ENCODE peak calls at places on chromosomes 6 and 20, in four cellular contexts. R, V, J and H are unnamed samples.
A peak's percentile ranks its signal among the peaks of the same experiment; 100 is the strongest.

GRCh38 chr6:75337805-75338204 is 53.2 kb upstream of the TMEM30A start:
- DNase-seq in R (no peak), V (no peak), J (no peak), H (no peak)

GRCh38 chr6:16999486-17000436 is 102.1 kb upstream of the STMND1 start:
- DNase-seq in R (no peak), V (no peak), J (no peak), H (no peak)

GRCh38 chr6:1363298-1363697 is 26.1 kb upstream of the FOXF2 start:
- DNase-seq in R (no peak), V (no peak), J (no peak), H (no peak)

GRCh38 chr6:125375841-125376240 is 74.1 kb upstream of the HDDC2 start:
- DNase-seq in R (no peak), V (no peak), J (no peak), H (no peak)

GRCh38 chr20:50876063-50876685 is 55.1 kb downstream of the ADNP start:
- DNase-seq in R (no peak), V (no peak), J (no peak), H (no peak)

GRCh38 chr6:27494987-27495385 is 22.1 kb upstream of the ZNF184 start:
- DNase-seq in R (no peak), V (no peak), J (no peak), H (no peak)

GRCh38 chr6:78835817-78836216 is 31.5 kb upstream of the IRAK1BP1 start:
- DNase-seq in R (no peak), V (no peak), J (no peak), H (no peak)

GRCh38 chr6:52049252-52050050 is 38.0 kb downstream of the PKHD1 start:
- DNase-seq in R (peak; percentile 34), V (no peak), J (no peak), H (peak; percentile 9)

GRCh38 chr6:18742406-18742805 is 355.3 kb downstream of the RNF144B start:
- DNase-seq in R (no peak), V (no peak), J (no peak), H (no peak)

GRCh38 chr6:141452354-141452686 is 680.4 kb upstream of the GJE1 start:
- DNase-seq in R (no peak), V (no peak), J (no peak), H (no peak)

GRCh38 chr6:149211046-149211571 is 106.4 kb upstream of the TAB2 start:
- DNase-seq in R (no peak), V (no peak), J (no peak), H (no peak)

GRCh38 chr6:5050009-5050408 is 35.1 kb upstream of the PPP1R3G start:
- DNase-seq in R (no peak), V (no peak), J (peak; percentile 27), H (no peak)

GRCh38 chr6:46954819-46955520 is 33.2 kb upstream of the ADGRF5 start:
- DNase-seq in R (no peak), V (no peak), J (no peak), H (no peak)

GRCh38 chr20:23666698-23667097 is 22.1 kb downstream of the CST4 start:
- DNase-seq in R (no peak), V (peak; percentile 45), J (no peak), H (no peak)

GRCh38 chr6:129920103-129920798 is 59.1 kb upstream of the TMEM244 start:
- DNase-seq in R (no peak), V (no peak), J (no peak), H (no peak)

GRCh38 chr20:5349448-5349847 is 32.7 kb upstream of the PROKR2 start:
- DNase-seq in R (no peak), V (no peak), J (no peak), H (no peak)

GRCh38 chr6:44128020-44128917 is 915 bp downstream of the TMEM63B start:
- DNase-seq in R (peak; percentile 64), V (peak; percentile 51), J (peak; percentile 72), H (no peak)

GRCh38 chr6:93916716-93917115 is 497.4 kb upstream of the EPHA7 start:
- DNase-seq in R (no peak), V (no peak), J (no peak), H (no peak)

GRCh38 chr6:17816921-17817611 is 110.3 kb upstream of the NUP153 start:
- DNase-seq in R (no peak), V (no peak), J (no peak), H (no peak)

GRCh38 chr6:20608371-20608770 is 74.1 kb downstream of the CDKAL1 start:
- DNase-seq in R (no peak), V (no peak), J (no peak), H (no peak)

GRCh38 chr6:77462359-77463307 is 658 bp downstream of the HTR1B start:
- DNase-seq in R (peak; percentile 27), V (no peak), J (peak; percentile 73), H (no peak)

GRCh38 chr20:49664914-49665313 is 48.8 kb downstream of the B4GALT5 start:
- DNase-seq in R (no peak), V (no peak), J (peak; percentile 3), H (no peak)

GRCh38 chr6:31358302-31358701 is 1.3 kb upstream of the HLA-B start:
- DNase-seq in R (no peak), V (no peak), J (no peak), H (no peak)

GRCh38 chr6:54987906-54988305 is 141.3 kb downstream of the FAM83B start:
- DNase-seq in R (no peak), V (no peak), J (no peak), H (no peak)

GRCh38 chr20:33821270-33821836 is 10.2 kb downstream of the CHMP4B start:
- DNase-seq in R (no peak), V (no peak), J (no peak), H (no peak)

GRCh38 chr6:163416640-163417253 is 2.2 kb downstream of the QKI start:
- DNase-seq in R (peak; percentile 74), V (no peak), J (no peak), H (no peak)

GRCh38 chr20:58701431-58702160 is 9.0 kb downstream of the NPEPL1 start:
- DNase-seq in R (no peak), V (no peak), J (no peak), H (no peak)

GRCh38 chr20:58700823-58701222 is 8.2 kb downstream of the NPEPL1 start:
- DNase-seq in R (no peak), V (no peak), J (no peak), H (no peak)

GRCh38 chr20:58703765-58704331 is 11.2 kb downstream of the NPEPL1 start:
- DNase-seq in R (peak; percentile 3), V (no peak), J (no peak), H (no peak)

GRCh38 chr20:58702161-58702510 is 9.5 kb downstream of the NPEPL1 start:
- DNase-seq in R (no peak), V (no peak), J (no peak), H (no peak)

DNA sequence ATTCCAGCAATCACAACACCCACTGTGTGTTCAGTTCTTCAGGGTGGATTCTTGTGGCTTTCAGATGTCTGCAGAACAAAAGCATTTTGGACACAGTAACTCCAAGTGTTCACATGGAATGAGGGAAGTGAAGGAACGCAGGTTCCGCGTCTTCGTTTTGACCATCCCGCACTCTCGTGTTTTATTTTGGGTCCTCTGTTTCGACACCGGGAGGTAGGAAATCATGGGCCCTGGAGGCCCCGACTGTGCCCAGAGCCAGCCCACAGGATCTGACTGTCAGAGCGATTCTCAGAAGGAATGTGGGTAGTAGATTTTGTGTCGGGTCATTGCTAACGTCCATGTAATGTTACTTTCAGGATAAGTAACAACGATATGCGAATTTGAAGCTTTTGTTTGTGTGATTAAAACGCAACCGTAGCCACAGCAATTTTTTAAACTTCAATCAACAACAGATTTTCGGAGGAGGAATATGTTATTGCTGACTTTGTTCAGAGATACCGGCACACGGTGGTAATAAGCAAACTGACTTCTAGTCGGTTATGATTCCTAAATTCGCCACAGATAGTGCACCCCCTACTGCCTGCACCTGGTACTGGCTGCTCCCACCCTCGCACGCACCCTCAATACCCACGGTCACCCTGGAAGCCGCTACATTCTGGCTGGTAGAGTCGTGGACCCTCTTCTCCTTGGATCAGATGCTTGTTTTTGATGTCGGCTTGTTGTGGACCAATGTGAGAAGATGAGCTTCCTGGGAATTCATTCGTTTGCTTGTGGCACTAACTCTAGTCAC is 10.5 kb downstream of the NPEPL1 start:
- DNase-seq in R (peak; percentile 17), V (no peak), J (no peak), H (no peak)
- H3K36me3 ChIP-seq in R (peaks cover 28% of the 10 kb centered on the region), V (no peaks in the 10 kb centered on the region), J (peaks cover 58% of the 10 kb centered on the region), H (peaks cover 71% of the 10 kb centered on the region)

DNA sequence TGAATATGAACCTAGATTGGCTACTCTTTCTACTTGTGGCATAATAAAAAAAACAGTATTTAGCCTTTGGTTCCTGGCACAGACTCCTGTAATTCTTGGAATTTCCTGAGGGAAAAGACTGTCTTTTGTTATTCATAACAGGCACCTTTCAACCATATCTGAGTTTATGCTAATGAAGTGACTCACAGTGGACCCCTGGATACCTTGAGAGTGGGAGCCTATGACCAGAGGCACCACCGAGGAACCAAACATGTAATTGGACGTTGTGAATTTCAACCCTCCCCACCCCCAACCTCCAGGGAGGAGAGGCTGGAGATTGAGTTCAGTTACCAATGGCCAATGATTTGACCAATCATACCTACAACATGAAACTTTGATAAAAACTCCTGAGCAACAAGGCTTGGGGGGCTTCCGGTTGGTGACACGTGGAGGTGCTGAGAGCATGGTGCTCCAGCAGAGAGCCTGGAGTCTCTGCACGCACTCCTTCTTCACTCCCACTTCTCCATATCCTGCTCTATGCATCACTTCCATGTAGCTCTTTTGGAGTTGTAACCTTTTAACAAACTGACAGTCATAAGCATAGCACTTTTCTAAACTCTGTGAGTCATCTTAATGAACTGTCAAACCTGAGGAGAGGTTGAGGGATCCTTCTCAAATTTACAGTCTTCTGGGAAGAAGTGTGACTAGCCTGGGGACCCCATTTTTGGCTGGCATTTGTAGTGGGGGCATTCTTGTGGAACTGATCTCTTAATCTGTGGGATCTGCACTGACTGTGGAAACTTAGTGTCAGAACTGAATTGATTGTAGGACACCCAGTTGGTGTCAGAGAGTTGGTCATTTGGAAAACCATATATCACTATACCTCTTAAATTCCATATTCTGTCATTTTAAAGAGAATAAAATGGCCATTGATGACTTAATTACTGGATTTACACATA is 48.6 kb downstream of the LAMA4 start:
- DNase-seq in R (peak; percentile 71), V (no peak), J (no peak), H (peak; percentile 11)
- H3K36me3 ChIP-seq in R (no peaks in the 10 kb centered on the region), V (no peaks in the 10 kb centered on the region), J (no peaks in the 10 kb centered on the region), H (no peaks in the 10 kb centered on the region)

GRCh38 chr6:157943249-157943963 is 38.3 kb upstream of the SYNJ2 start:
- DNase-seq in R (no peak), V (no peak), J (no peak), H (no peak)

GRCh38 chr6:157937318-157937717 is 44.3 kb upstream of the SYNJ2 start:
- DNase-seq in R (no peak), V (no peak), J (no peak), H (no peak)

GRCh38 chr6:157943964-157944283 is 37.7 kb upstream of the SYNJ2 start:
- DNase-seq in R (no peak), V (no peak), J (no peak), H (no peak)

GRCh38 chr6:157942351-157942750 is 39.3 kb upstream of the SYNJ2 start:
- DNase-seq in R (no peak), V (no peak), J (no peak), H (no peak)

GRCh38 chr6:157941101-157941863 is 40.4 kb upstream of the SYNJ2 start:
- DNase-seq in R (no peak), V (no peak), J (no peak), H (no peak)
- H3K36me3 ChIP-seq in R (peaks cover 21% of the 10 kb centered on the region), V (no peaks in the 10 kb centered on the region), J (peaks cover 93% of the 10 kb centered on the region), H (peaks cover 63% of the 10 kb centered on the region)

DNA sequence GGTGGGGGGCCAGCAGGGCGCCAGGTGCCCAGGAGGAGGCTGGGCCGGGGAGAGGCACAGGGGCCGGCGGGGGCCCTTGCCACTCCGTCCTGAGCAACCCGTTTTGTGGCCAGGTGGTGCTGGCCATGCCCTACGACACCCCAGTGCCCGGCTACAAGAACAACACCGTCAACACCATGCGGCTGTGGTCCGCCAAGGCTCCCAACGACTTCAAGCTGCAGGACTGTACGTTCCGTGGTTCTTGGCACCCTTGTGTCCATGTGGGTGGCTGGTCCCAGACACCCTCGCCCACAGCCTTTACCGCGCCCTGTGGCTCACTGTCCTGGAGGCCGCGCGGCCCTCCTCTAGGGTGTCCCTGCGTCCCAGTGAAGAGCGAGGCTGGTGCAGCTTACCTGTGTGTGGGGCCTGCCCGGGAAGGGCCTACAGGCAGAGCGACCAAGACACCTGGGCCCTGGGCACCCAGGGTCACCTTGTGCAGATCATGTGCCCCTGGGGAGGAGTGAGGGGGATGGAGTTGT is 28.7 kb downstream of the PYGB start:
- DNase-seq in R (peak; percentile 6), V (no peak), J (peak; percentile 59), H (no peak)
- H3K36me3 ChIP-seq in R (peaks cover 30% of the 10 kb centered on the region), V (peaks cover 6% of the 10 kb centered on the region), J (peaks cover 100% of the 10 kb centered on the region), H (peaks cover 96% of the 10 kb centered on the region)